ENCODE peak calls at places on chromosomes 2 and 18, in five cellular contexts. One of them, this sample, is unnamed.
A peak's percentile ranks its signal among the peaks of the same experiment; 100 is the strongest.

GRCh38 chr18:51017140-51017874 is 12.7 kb upstream of the SMAD4 start:
- DNase-seq in body of pancreas: no peak
- DNase-seq in CD8-positive, alpha-beta T cell: no peak
- DNase-seq in adrenal gland: no peak
- DNase-seq in brain microvascular endothelial cell: no peak
- DNase-seq in this sample: peak; percentile 57

GRCh38 chr2:234763051-234763909 is 188.5 kb upstream of the SH3BP4 start:
- DNase-seq in CD8-positive, alpha-beta T cell: no peak
- DNase-seq in brain microvascular endothelial cell: no peak
- DNase-seq in adrenal gland: no peak
- DNase-seq in body of pancreas: no peak
- DNase-seq in this sample: no peak

GRCh38 chr2:192535956-192536685 is 341.4 kb upstream of the TMEFF2 start:
- DNase-seq in brain microvascular endothelial cell: no peak
- DNase-seq in adrenal gland: no peak
- DNase-seq in body of pancreas: no peak
- DNase-seq in CD8-positive, alpha-beta T cell: no peak
- DNase-seq in this sample: no peak

GRCh38 chr2:137096693-137097092 is 331.3 kb downstream of the THSD7B start:
- DNase-seq in brain microvascular endothelial cell: no peak
- DNase-seq in CD8-positive, alpha-beta T cell: no peak
- DNase-seq in body of pancreas: no peak
- DNase-seq in adrenal gland: no peak
- DNase-seq in this sample: peak; percentile 13

GRCh38 chr18:79250236-79250993 is 145.3 kb upstream of the NFATC1 start:
- DNase-seq in brain microvascular endothelial cell: no peak
- DNase-seq in adrenal gland: no peak
- DNase-seq in CD8-positive, alpha-beta T cell: no peak
- DNase-seq in body of pancreas: no peak
- DNase-seq in this sample: no peak

GRCh38 chr2:62471816-62472215 is 34.2 kb downstream of the TMEM17 start:
- DNase-seq in brain microvascular endothelial cell: no peak
- DNase-seq in body of pancreas: no peak
- DNase-seq in CD8-positive, alpha-beta T cell: no peak
- DNase-seq in adrenal gland: no peak
- DNase-seq in this sample: no peak

GRCh38 chr2:61763605-61764034 is 90.2 kb downstream of the FAM161A start:
- DNase-seq in brain microvascular endothelial cell: peak; percentile 80
- DNase-seq in CD8-positive, alpha-beta T cell: no peak
- DNase-seq in adrenal gland: peak; percentile 84
- DNase-seq in body of pancreas: peak; percentile 88
- DNase-seq in this sample: no peak

GRCh38 chr2:604826-605524 is 72.2 kb downstream of the TMEM18 start:
- DNase-seq in adrenal gland: no peak
- DNase-seq in brain microvascular endothelial cell: no peak
- DNase-seq in CD8-positive, alpha-beta T cell: no peak
- DNase-seq in body of pancreas: no peak
- DNase-seq in this sample: no peak

GRCh38 chr2:237694423-237695194 is 67.2 kb downstream of the LRRFIP1 start:
- DNase-seq in CD8-positive, alpha-beta T cell: no peak
- DNase-seq in adrenal gland: peak; percentile 44
- DNase-seq in brain microvascular endothelial cell: no peak
- DNase-seq in body of pancreas: no peak
- DNase-seq in this sample: no peak

GRCh38 chr2:102708847-102709559 is 52.8 kb upstream of the TMEM182 start:
- DNase-seq in CD8-positive, alpha-beta T cell: no peak
- DNase-seq in adrenal gland: no peak
- DNase-seq in body of pancreas: no peak
- DNase-seq in brain microvascular endothelial cell: peak; percentile 60
- DNase-seq in this sample: no peak

GRCh38 chr2:140654565-140654964 is 1476.3 kb downstream of the LRP1B start:
- DNase-seq in adrenal gland: no peak
- DNase-seq in CD8-positive, alpha-beta T cell: no peak
- DNase-seq in body of pancreas: no peak
- DNase-seq in brain microvascular endothelial cell: no peak
- DNase-seq in this sample: no peak

GRCh38 chr18:46920067-46920466 is 2.7 kb downstream of the KATNAL2 start:
- DNase-seq in CD8-positive, alpha-beta T cell: no peak
- DNase-seq in adrenal gland: no peak
- DNase-seq in brain microvascular endothelial cell: no peak
- DNase-seq in body of pancreas: no peak
- DNase-seq in this sample: no peak

GRCh38 chr2:39524061-39524460 is 87.0 kb upstream of the MAP4K3 start:
- DNase-seq in adrenal gland: no peak
- DNase-seq in CD8-positive, alpha-beta T cell: no peak
- DNase-seq in body of pancreas: no peak
- DNase-seq in brain microvascular endothelial cell: no peak
- DNase-seq in this sample: no peak

GRCh38 chr2:19187323-19188020 is 171.0 kb downstream of the OSR1 start:
- DNase-seq in CD8-positive, alpha-beta T cell: no peak
- DNase-seq in brain microvascular endothelial cell: peak; percentile 39
- DNase-seq in body of pancreas: no peak
- DNase-seq in adrenal gland: no peak
- DNase-seq in this sample: no peak

GRCh38 chr18:73563345-73563744 is 584.3 kb downstream of the FBXO15 start:
- DNase-seq in CD8-positive, alpha-beta T cell: no peak
- DNase-seq in adrenal gland: no peak
- DNase-seq in brain microvascular endothelial cell: peak; percentile 2
- DNase-seq in body of pancreas: no peak
- DNase-seq in this sample: no peak

GRCh38 chr2:235614900-235615712 is 121.3 kb downstream of the AGAP1 start:
- DNase-seq in brain microvascular endothelial cell: peak; percentile 54
- DNase-seq in body of pancreas: no peak
- DNase-seq in adrenal gland: peak; percentile 40
- DNase-seq in CD8-positive, alpha-beta T cell: no peak
- DNase-seq in this sample: no peak

GRCh38 chr18:48836806-48837615 is 113.8 kb downstream of the SMAD7 start:
- DNase-seq in CD8-positive, alpha-beta T cell: no peak
- DNase-seq in adrenal gland: peak; percentile 3
- DNase-seq in brain microvascular endothelial cell: no peak
- DNase-seq in body of pancreas: no peak
- DNase-seq in this sample: no peak

GRCh38 chr2:111671426-111672150 is 212.4 kb downstream of the ANAPC1 start:
- DNase-seq in body of pancreas: no peak
- DNase-seq in adrenal gland: peak; percentile 66
- DNase-seq in brain microvascular endothelial cell: peak; percentile 67
- DNase-seq in CD8-positive, alpha-beta T cell: no peak
- DNase-seq in this sample: no peak

GRCh38 chr2:222706616-222707015 is 35.2 kb downstream of the MOGAT1 start:
- DNase-seq in CD8-positive, alpha-beta T cell: no peak
- DNase-seq in body of pancreas: no peak
- DNase-seq in adrenal gland: no peak
- DNase-seq in brain microvascular endothelial cell: no peak
- DNase-seq in this sample: no peak

GRCh38 chr18:79926306-79926705 is 25.1 kb downstream of the SLC66A2 start:
- DNase-seq in brain microvascular endothelial cell: no peak
- DNase-seq in CD8-positive, alpha-beta T cell: no peak
- DNase-seq in adrenal gland: peak; percentile 0
- DNase-seq in body of pancreas: no peak
- DNase-seq in this sample: no peak

GRCh38 chr2:160679686-160680085 is 186.1 kb upstream of the RBMS1 start:
- DNase-seq in body of pancreas: no peak
- DNase-seq in adrenal gland: no peak
- DNase-seq in brain microvascular endothelial cell: no peak
- DNase-seq in CD8-positive, alpha-beta T cell: no peak
- DNase-seq in this sample: no peak

GRCh38 chr2:28445448-28446258 is 50.2 kb upstream of the PLB1 start:
- DNase-seq in CD8-positive, alpha-beta T cell: no peak
- DNase-seq in adrenal gland: peak; percentile 76
- DNase-seq in body of pancreas: no peak
- DNase-seq in brain microvascular endothelial cell: peak; percentile 95
- DNase-seq in this sample: no peak

DNA sequence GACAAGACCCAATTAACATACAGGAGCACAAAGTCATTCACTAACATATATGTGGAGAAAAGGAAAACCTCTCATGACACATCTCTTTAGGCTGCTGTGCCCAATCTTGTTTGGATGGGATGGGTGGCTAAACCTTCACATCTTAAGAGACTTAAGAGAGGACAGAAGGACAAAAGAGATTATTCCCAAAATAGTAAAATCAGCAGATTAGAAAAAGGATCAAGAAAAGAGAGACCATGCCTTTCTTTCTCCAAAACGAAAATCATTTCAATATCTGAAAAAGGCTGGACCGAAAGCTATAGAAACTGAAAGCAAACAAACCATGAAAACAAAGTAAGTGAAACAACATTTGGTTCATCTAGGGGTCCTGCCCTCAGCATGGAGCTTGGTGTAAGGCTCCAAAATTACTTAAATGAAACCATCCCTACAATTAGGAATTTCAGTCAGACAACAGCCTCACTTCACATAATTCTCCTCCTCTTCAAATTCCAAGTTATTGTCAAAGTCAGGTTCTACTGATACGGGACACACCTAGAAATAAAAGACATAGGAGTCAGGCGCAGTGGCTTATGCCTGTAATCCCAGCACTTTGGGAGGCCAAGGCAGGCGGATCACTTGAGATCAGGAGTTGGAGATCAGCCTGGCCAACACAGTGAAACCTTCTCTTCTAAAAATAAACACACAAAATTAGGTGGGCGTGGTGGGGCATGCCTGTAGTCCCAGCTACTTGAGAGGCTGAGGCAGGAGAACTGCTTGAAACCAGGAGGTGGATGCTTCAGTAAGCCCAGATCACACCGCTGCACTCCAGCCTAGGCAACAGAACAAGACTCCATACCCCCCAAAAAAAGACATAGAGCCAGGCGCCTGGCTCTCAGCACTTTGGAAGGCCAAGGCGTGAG is 5.2 kb downstream of the STARD7 start:
- DNase-seq in body of pancreas: no peak
- DNase-seq in adrenal gland: no peak
- DNase-seq in brain microvascular endothelial cell: no peak
- DNase-seq in CD8-positive, alpha-beta T cell: no peak
- DNase-seq in this sample: no peak
- H3K4me3 ChIP-seq in body of pancreas: no peak overlapping the region
- H3K4me3 ChIP-seq in adrenal gland: no peak overlapping the region
- H3K4me3 ChIP-seq in brain microvascular endothelial cell: no peak overlapping the region
- H3K4me3 ChIP-seq in CD8-positive, alpha-beta T cell: no peak overlapping the region
- H3K4me3 ChIP-seq in this sample: no peak overlapping the region

GRCh38 chr2:178681081-178681480 is 126.1 kb downstream of the TTN start:
- DNase-seq in CD8-positive, alpha-beta T cell: no peak
- DNase-seq in body of pancreas: no peak
- DNase-seq in adrenal gland: no peak
- DNase-seq in brain microvascular endothelial cell: no peak
- DNase-seq in this sample: no peak

GRCh38 chr2:178679891-178680290 is 127.3 kb downstream of the TTN start:
- DNase-seq in body of pancreas: no peak
- DNase-seq in adrenal gland: no peak
- DNase-seq in brain microvascular endothelial cell: no peak
- DNase-seq in CD8-positive, alpha-beta T cell: no peak
- DNase-seq in this sample: no peak

GRCh38 chr2:178676046-178676445 is 131.2 kb downstream of the TTN start:
- DNase-seq in adrenal gland: no peak
- DNase-seq in brain microvascular endothelial cell: no peak
- DNase-seq in CD8-positive, alpha-beta T cell: no peak
- DNase-seq in body of pancreas: no peak
- DNase-seq in this sample: no peak

GRCh38 chr2:178674122-178674521 is 133.1 kb downstream of the TTN start:
- DNase-seq in brain microvascular endothelial cell: no peak
- DNase-seq in adrenal gland: no peak
- DNase-seq in CD8-positive, alpha-beta T cell: no peak
- DNase-seq in body of pancreas: no peak
- DNase-seq in this sample: peak; percentile 10

DNA sequence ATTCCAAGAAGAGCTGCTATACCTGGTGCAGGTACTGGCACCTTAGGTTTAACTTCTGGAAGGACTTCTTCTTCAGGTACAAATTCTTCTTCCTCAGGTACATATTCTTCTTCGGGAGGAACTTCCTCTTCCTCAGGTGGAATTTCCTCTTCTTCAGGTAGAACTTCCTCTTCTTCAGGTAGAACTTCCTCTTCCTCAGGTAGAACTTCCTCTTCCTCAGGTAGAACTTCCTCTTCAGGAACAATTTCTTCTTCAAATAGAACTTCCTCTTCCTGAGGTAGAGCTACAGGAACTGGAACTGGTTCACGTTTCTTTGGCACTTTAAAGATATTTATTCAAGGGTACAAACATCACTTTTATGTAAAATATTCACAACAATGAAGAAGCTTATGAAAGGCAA is 129.6 kb downstream of the TTN start:
- DNase-seq in CD8-positive, alpha-beta T cell: no peak
- DNase-seq in brain microvascular endothelial cell: no peak
- DNase-seq in adrenal gland: no peak
- DNase-seq in body of pancreas: no peak
- DNase-seq in this sample: no peak
- H3K36me3 ChIP-seq in CD8-positive, alpha-beta T cell: peaks cover 10% of the 10 kb centered on the region
- H3K36me3 ChIP-seq in brain microvascular endothelial cell: no peaks in the 10 kb centered on the region
- H3K36me3 ChIP-seq in adrenal gland: no peaks in the 10 kb centered on the region
- H3K36me3 ChIP-seq in body of pancreas: no peaks in the 10 kb centered on the region
- H3K36me3 ChIP-seq in this sample: no peaks in the 10 kb centered on the region

GRCh38 chr18:10454800-10455550 is 540 bp downstream of the APCDD1 start:
- DNase-seq in brain microvascular endothelial cell: no peak
- DNase-seq in body of pancreas: peak; percentile 52
- DNase-seq in CD8-positive, alpha-beta T cell: no peak
- DNase-seq in adrenal gland: no peak
- DNase-seq in this sample: no peak

GRCh38 chr18:10456718-10457499 is 2.5 kb downstream of the APCDD1 start:
- DNase-seq in body of pancreas: no peak
- DNase-seq in CD8-positive, alpha-beta T cell: no peak
- DNase-seq in adrenal gland: no peak
- DNase-seq in brain microvascular endothelial cell: no peak
- DNase-seq in this sample: no peak

GRCh38 chr18:10460414-10461018 is 6.1 kb downstream of the APCDD1 start:
- DNase-seq in body of pancreas: no peak
- DNase-seq in brain microvascular endothelial cell: no peak
- DNase-seq in CD8-positive, alpha-beta T cell: no peak
- DNase-seq in adrenal gland: no peak
- DNase-seq in this sample: no peak

GRCh38 chr18:10455726-10456453 is 1.5 kb downstream of the APCDD1 start:
- DNase-seq in body of pancreas: peak; percentile 40
- DNase-seq in brain microvascular endothelial cell: no peak
- DNase-seq in adrenal gland: no peak
- DNase-seq in CD8-positive, alpha-beta T cell: no peak
- DNase-seq in this sample: peak; percentile 57

GRCh38 chr18:10457798-10458197 is 3.4 kb downstream of the APCDD1 start:
- DNase-seq in CD8-positive, alpha-beta T cell: no peak
- DNase-seq in adrenal gland: no peak
- DNase-seq in body of pancreas: no peak
- DNase-seq in brain microvascular endothelial cell: no peak
- DNase-seq in this sample: no peak
- H3K4me3 ChIP-seq in CD8-positive, alpha-beta T cell: no peak overlapping the region
- H3K4me3 ChIP-seq in adrenal gland: no peak overlapping the region
- H3K4me3 ChIP-seq in body of pancreas: no peak overlapping the region
- H3K4me3 ChIP-seq in brain microvascular endothelial cell: no peak overlapping the region
- H3K4me3 ChIP-seq in this sample: no peak overlapping the region

GRCh38 chr2:233458826-233459225 is 104.5 kb downstream of the DGKD start:
- DNase-seq in brain microvascular endothelial cell: no peak
- DNase-seq in adrenal gland: no peak
- DNase-seq in body of pancreas: no peak
- DNase-seq in CD8-positive, alpha-beta T cell: no peak
- DNase-seq in this sample: no peak

GRCh38 chr2:233460726-233461431 is 105.7 kb downstream of the USP40 start:
- DNase-seq in adrenal gland: no peak
- DNase-seq in CD8-positive, alpha-beta T cell: no peak
- DNase-seq in body of pancreas: no peak
- DNase-seq in brain microvascular endothelial cell: no peak
- DNase-seq in this sample: no peak

GRCh38 chr2:233461481-233461891 is 105.1 kb downstream of the USP40 start:
- DNase-seq in adrenal gland: no peak
- DNase-seq in body of pancreas: no peak
- DNase-seq in brain microvascular endothelial cell: no peak
- DNase-seq in CD8-positive, alpha-beta T cell: no peak
- DNase-seq in this sample: no peak

GRCh38 chr2:233458031-233458610 is 103.8 kb downstream of the DGKD start:
- DNase-seq in brain microvascular endothelial cell: no peak
- DNase-seq in adrenal gland: no peak
- DNase-seq in body of pancreas: no peak
- DNase-seq in CD8-positive, alpha-beta T cell: no peak
- DNase-seq in this sample: no peak

GRCh38 chr2:233459426-233459825 is 105.1 kb downstream of the DGKD start:
- DNase-seq in adrenal gland: no peak
- DNase-seq in CD8-positive, alpha-beta T cell: no peak
- DNase-seq in body of pancreas: no peak
- DNase-seq in brain microvascular endothelial cell: no peak
- DNase-seq in this sample: no peak
- H3K36me3 ChIP-seq in adrenal gland: peaks cover 70% of the 10 kb centered on the region
- H3K36me3 ChIP-seq in CD8-positive, alpha-beta T cell: peaks cover 73% of the 10 kb centered on the region
- H3K36me3 ChIP-seq in body of pancreas: no peaks in the 10 kb centered on the region
- H3K36me3 ChIP-seq in brain microvascular endothelial cell: peaks cover 17% of the 10 kb centered on the region
- H3K36me3 ChIP-seq in this sample: peaks cover 7% of the 10 kb centered on the region

This sample was measured in H7.